ENCODE peak calls at places on chromosomes 16 and 17, in four cellular contexts. One of them, this sample, is unnamed.
A peak's percentile ranks its signal among the peaks of the same experiment; 100 is the strongest.

GRCh38 chr17:7548585-7549400 is at the start of gene TNFSF12:
- DNase-seq in heart right ventricle: peak; percentile 83
- DNase-seq in ureter: peak; percentile 74
- DNase-seq in memory B cell: peak; percentile 48
- DNase-seq in this sample: no peak

GRCh38 chr17:13544292-13544691 is 57.4 kb downstream of the HS3ST3A1 start:
- DNase-seq in heart right ventricle: no peak
- DNase-seq in ureter: no peak
- DNase-seq in memory B cell: no peak
- DNase-seq in this sample: peak; percentile 93

GRCh38 chr16:3484328-3485096 is 10.8 kb downstream of the C16orf90 start:
- DNase-seq in heart right ventricle: no peak
- DNase-seq in ureter: no peak
- DNase-seq in memory B cell: no peak
- DNase-seq in this sample: no peak

GRCh38 chr17:32484041-32484461 is 2.7 kb upstream of the CDK5R1 start:
- DNase-seq in heart right ventricle: no peak
- DNase-seq in ureter: no peak
- DNase-seq in memory B cell: no peak
- DNase-seq in this sample: no peak

GRCh38 chr17:42097691-42098661 is at the start of gene ZNF385C:
- DNase-seq in heart right ventricle: no peak
- DNase-seq in ureter: no peak
- DNase-seq in memory B cell: peak; percentile 47
- DNase-seq in this sample: no peak

GRCh38 chr17:56633681-56634080 is 40.2 kb downstream of the NOG start:
- DNase-seq in heart right ventricle: no peak
- DNase-seq in ureter: no peak
- DNase-seq in memory B cell: no peak
- DNase-seq in this sample: no peak

GRCh38 chr17:7885357-7886226 is 3.0 kb upstream of the CHD3 start:
- DNase-seq in heart right ventricle: peak; percentile 25
- DNase-seq in ureter: peak; percentile 73
- DNase-seq in memory B cell: no peak
- DNase-seq in this sample: no peak

GRCh38 chr17:36921131-36921851 is 16.0 kb upstream of the LHX1 start:
- DNase-seq in heart right ventricle: no peak
- DNase-seq in ureter: no peak
- DNase-seq in memory B cell: no peak
- DNase-seq in this sample: no peak

GRCh38 chr17:41004397-41004796 is 4.5 kb downstream of the KRTAP3-1 start:
- DNase-seq in heart right ventricle: no peak
- DNase-seq in ureter: no peak
- DNase-seq in memory B cell: no peak
- DNase-seq in this sample: no peak

GRCh38 chr16:27332105-27332504 is 18.3 kb downstream of the IL4R start:
- DNase-seq in heart right ventricle: peak; percentile 74
- DNase-seq in ureter: no peak
- DNase-seq in memory B cell: no peak
- DNase-seq in this sample: no peak

GRCh38 chr16:83301966-83302365 is 505.8 kb upstream of the HSBP1 start:
- DNase-seq in heart right ventricle: no peak
- DNase-seq in ureter: no peak
- DNase-seq in memory B cell: no peak
- DNase-seq in this sample: no peak

GRCh38 chr16:28261916-28262315 is 30.4 kb upstream of the SBK1 start:
- DNase-seq in heart right ventricle: peak; percentile 64
- DNase-seq in ureter: no peak
- DNase-seq in memory B cell: no peak
- DNase-seq in this sample: no peak

GRCh38 chr17:5042152-5043022 is 7.2 kb upstream of the SLC52A1 start:
- DNase-seq in heart right ventricle: no peak
- DNase-seq in ureter: no peak
- DNase-seq in memory B cell: no peak
- DNase-seq in this sample: no peak

GRCh38 chr16:50573947-50574751 is 26.0 kb downstream of the NKD1 start:
- DNase-seq in heart right ventricle: no peak
- DNase-seq in ureter: peak; percentile 61
- DNase-seq in memory B cell: no peak
- DNase-seq in this sample: no peak